ENCODE peak calls at places on chromosomes 3 and 15, in eight cellular contexts. R is stimulated activated CD4-positive, alpha-beta T cell treated with anti-CD3 and anti-CD28 coated beads, Interleukin-4, amount 100 ng/mL, for 48 hours; A is ureter; V is 8988T; G is activated T-helper 1 cell treated with Interleukin-2 at 50 U/mL for 16 hours; Q is brain microvascular endothelial cell; L is dermis microvascular lymphatic vessel endothelial cell; B is NCI-H510A. T is an unnamed sample.

GRCh38 chr3:35944915-35945710 is 305.8 kb downstream of the ARPP21 start:
- DNase-seq in B (no peak), V (no peak), Q (peak; percentile 44), L (peak; percentile 56), R (no peak), G (no peak), A (no peak), T (no peak)

GRCh38 chr3:59877679-59878427 is 828.0 kb upstream of the CFAP20DC start:
- DNase-seq in V (no peak), G (no peak), L (no peak), B (no peak), A (no peak), Q (peak; percentile 20), R (no peak), T (no peak)

GRCh38 chr15:88835119-88835518 is 31.9 kb downstream of the ACAN start:
- DNase-seq in V (no peak), A (no peak), Q (no peak), B (no peak), R (no peak), L (no peak), G (no peak), T (no peak)

GRCh38 chr15:32941823-32942222 is 224.0 kb downstream of the GREM1 start:
- DNase-seq in L (no peak), B (no peak), R (no peak), G (no peak), Q (no peak), V (no peak), A (no peak), T (no peak)

GRCh38 chr15:101437209-101437608 is 52.3 kb downstream of the PCSK6 start:
- DNase-seq in B (no peak), V (no peak), Q (no peak), A (no peak), L (no peak), R (no peak), G (no peak), T (no peak)

GRCh38 chr3:99920530-99921376 is 103.1 kb downstream of the CMSS1 start:
- DNase-seq in B (peak; percentile 21), V (no peak), Q (no peak), R (no peak), G (no peak), L (peak; percentile 63), A (peak; percentile 68), T (no peak)

GRCh38 chr3:179063945-179064560 is 7.6 kb downstream of the ZMAT3 start:
- DNase-seq in V (no peak), R (no peak), A (no peak), L (peak; percentile 77), Q (no peak), B (no peak), G (no peak), T (no peak)

GRCh38 chr3:21273256-21273999 is 477.6 kb downstream of the ZNF385D start:
- DNase-seq in V (no peak), G (no peak), Q (peak; percentile 15), L (no peak), B (no peak), R (no peak), A (no peak), T (no peak)

GRCh38 chr3:183131735-183132134 is 30.8 kb downstream of the LAMP3 start:
- DNase-seq in G (no peak), A (no peak), B (no peak), V (peak; percentile 54), R (no peak), Q (peak; percentile 69), L (peak; percentile 94), T (no peak)

GRCh38 chr3:158532099-158532734 is 38.8 kb upstream of the MLF1 start:
- DNase-seq in R (no peak), G (no peak), B (no peak), Q (peak; percentile 40), A (no peak), V (no peak), L (peak; percentile 69), T (no peak)

GRCh38 chr15:101579766-101580165 is 72.4 kb downstream of the TM2D3 start:
- DNase-seq in Q (peak; percentile 46), L (peak; percentile 74), A (no peak), R (no peak), B (no peak), G (no peak), V (peak; percentile 41), T (no peak)

GRCh38 chr3:70108546-70108945 is 109.0 kb downstream of the SAMMSON start:
- DNase-seq in A (no peak), Q (no peak), G (no peak), L (no peak), V (no peak), B (no peak), R (no peak), T (no peak)

GRCh38 chr3:41103200-41103599 is 96.1 kb upstream of the CTNNB1 start:
- DNase-seq in B (no peak), L (no peak), Q (no peak), G (no peak), V (no peak), A (no peak), R (no peak), T (no peak)

GRCh38 chr3:165254812-165255211 is 58.6 kb upstream of the SLITRK3 start:
- DNase-seq in G (no peak), B (peak; percentile 36), V (no peak), L (no peak), R (no peak), A (no peak), Q (peak; percentile 29), T (no peak)

GRCh38 chr3:165192610-165193192 is 3.5 kb downstream of the SLITRK3 start:
- DNase-seq in Q (no peak), G (no peak), A (no peak), L (no peak), B (no peak), R (no peak), V (no peak), T (no peak)

GRCh38 chr15:39908186-39908585 is 11.9 kb downstream of the GPR176 start:
- DNase-seq in L (peak; percentile 85), B (no peak), G (no peak), A (no peak), R (no peak), Q (peak; percentile 90), V (no peak), T (no peak)

GRCh38 chr3:115388825-115389224 is 234.5 kb upstream of the GAP43 start:
- DNase-seq in Q (no peak), R (no peak), B (no peak), V (no peak), G (no peak), L (no peak), A (no peak), T (no peak)

GRCh38 chr3:141485578-141486415 is 1.0 kb upstream of the RASA2 start:
- DNase-seq in B (no peak), G (no peak), Q (peak; percentile 47), V (no peak), L (peak; percentile 85), R (no peak), A (no peak), T (peak; percentile 51)

GRCh38 chr3:72187131-72187530 is 402.2 kb upstream of the PROK2 start:
- DNase-seq in A (no peak), R (no peak), Q (no peak), B (no peak), G (no peak), L (peak; percentile 5), V (no peak), T (no peak)

GRCh38 chr3:101530213-101531047 is 17.4 kb upstream of the SENP7 start:
- DNase-seq in B (no peak), G (no peak), V (no peak), R (no peak), L (no peak), A (no peak), Q (no peak), T (no peak)

GRCh38 chr3:99537416-99537815 is 101.0 kb upstream of the COL8A1 start:
- DNase-seq in V (no peak), Q (no peak), G (no peak), L (no peak), A (no peak), B (no peak), R (no peak), T (no peak)

GRCh38 chr3:158084661-158085060 is 21.6 kb downstream of the SHOX2 start:
- DNase-seq in B (no peak), Q (no peak), V (no peak), L (no peak), R (no peak), A (no peak), G (no peak), T (no peak)

GRCh38 chr15:78921940-78922339 is 22.9 kb downstream of the CTSH start:
- DNase-seq in B (no peak), Q (no peak), V (no peak), A (no peak), G (no peak), R (no peak), L (no peak), T (no peak)

GRCh38 chr3:190446492-190447301 is 3.0 kb downstream of the TMEM207 start:
- DNase-seq in B (no peak), L (peak; percentile 5), Q (peak; percentile 29), A (no peak), G (no peak), V (no peak), R (no peak), T (no peak)

GRCh38 chr3:148794357-148794756 is 33.3 kb upstream of the CPB1 start:
- DNase-seq in Q (peak; percentile 27), V (no peak), G (no peak), B (no peak), L (no peak), R (no peak), A (no peak), T (no peak)

T was measured in naive B cell.